ENCODE peak calls at places on chromosomes 6 and 20, in six cellular contexts. One of them, this sample, is unnamed.

GRCh38 chr20:56628015-56628872 is 862 bp upstream of the TFAP2C start:
- DNase-seq in A549: peak
- DNase-seq in HL-60: no peak
- DNase-seq in GM12878: no peak
- DNase-seq in GM23338: peak
- DNase-seq in HCT116: no peak
- DNase-seq in this sample: no peak

GRCh38 chr20:25369529-25369928 is 21.1 kb downstream of the ABHD12 start:
- DNase-seq in A549: no peak
- DNase-seq in HL-60: no peak
- DNase-seq in GM12878: no peak
- DNase-seq in GM23338: no peak
- DNase-seq in HCT116: no peak
- DNase-seq in this sample: no peak

GRCh38 chr20:10672579-10673127 is 1.1 kb downstream of the JAG1 start:
- DNase-seq in A549: no peak
- DNase-seq in HL-60: peak
- DNase-seq in GM12878: no peak
- DNase-seq in GM23338: peak
- DNase-seq in HCT116: no peak
- DNase-seq in this sample: no peak

GRCh38 chr6:127725821-127726220 is 148.8 kb downstream of the C6orf58 start:
- DNase-seq in A549: no peak
- DNase-seq in HL-60: no peak
- DNase-seq in GM12878: no peak
- DNase-seq in GM23338: peak
- DNase-seq in HCT116: no peak
- DNase-seq in this sample: no peak

GRCh38 chr20:1418335-1418734 is 25.5 kb upstream of the FKBP1A start:
- DNase-seq in A549: no peak
- DNase-seq in HL-60: no peak
- DNase-seq in GM12878: no peak
- DNase-seq in GM23338: no peak
- DNase-seq in HCT116: no peak
- DNase-seq in this sample: no peak

GRCh38 chr6:52914516-52914915 is 5.0 kb upstream of the GSTA3 start:
- DNase-seq in A549: no peak
- DNase-seq in HL-60: no peak
- DNase-seq in GM12878: no peak
- DNase-seq in GM23338: no peak
- DNase-seq in HCT116: no peak
- DNase-seq in this sample: no peak

GRCh38 chr6:72348926-72349325 is 272.9 kb upstream of the KCNQ5 start:
- DNase-seq in A549: no peak
- DNase-seq in HL-60: no peak
- DNase-seq in GM12878: no peak
- DNase-seq in GM23338: no peak
- DNase-seq in HCT116: no peak
- DNase-seq in this sample: no peak

GRCh38 chr20:6426287-6426891 is 303.6 kb upstream of the FERMT1 start:
- DNase-seq in A549: no peak
- DNase-seq in HL-60: no peak
- DNase-seq in GM12878: no peak
- DNase-seq in GM23338: no peak
- DNase-seq in HCT116: no peak
- DNase-seq in this sample: no peak

GRCh38 chr20:33684533-33685327 is 1.5 kb downstream of the E2F1 start:
- DNase-seq in A549: no peak
- DNase-seq in HL-60: no peak
- DNase-seq in GM12878: no peak
- DNase-seq in GM23338: peak
- DNase-seq in HCT116: no peak
- DNase-seq in this sample: no peak

GRCh38 chr6:143368426-143368825 is 82.1 kb downstream of the ADAT2 start:
- DNase-seq in A549: peak
- DNase-seq in HL-60: peak
- DNase-seq in GM12878: peak
- DNase-seq in GM23338: no peak
- DNase-seq in HCT116: no peak
- DNase-seq in this sample: no peak

GRCh38 chr20:58989196-58989595 is 8.1 kb downstream of the NELFCD start:
- DNase-seq in A549: no peak
- DNase-seq in HL-60: no peak
- DNase-seq in GM12878: no peak
- DNase-seq in GM23338: no peak
- DNase-seq in HCT116: no peak
- DNase-seq in this sample: no peak

GRCh38 chr6:41757931-41758640 is 10.9 kb upstream of the PGC start:
- DNase-seq in A549: no peak
- DNase-seq in HL-60: no peak
- DNase-seq in GM12878: no peak
- DNase-seq in GM23338: no peak
- DNase-seq in HCT116: no peak
- DNase-seq in this sample: no peak

GRCh38 chr20:667351-668034 is 8.1 kb downstream of the SCRT2 start:
- DNase-seq in A549: peak
- DNase-seq in HL-60: no peak
- DNase-seq in GM12878: no peak
- DNase-seq in GM23338: peak
- DNase-seq in HCT116: no peak
- DNase-seq in this sample: no peak

GRCh38 chr20:32646486-32646885 is 27.3 kb downstream of the C20orf203 start:
- DNase-seq in A549: no peak
- DNase-seq in HL-60: no peak
- DNase-seq in GM12878: no peak
- DNase-seq in GM23338: no peak
- DNase-seq in HCT116: no peak
- DNase-seq in this sample: no peak

GRCh38 chr20:51285684-51286083 is 256.8 kb downstream of the NFATC2 start:
- DNase-seq in A549: no peak
- DNase-seq in HL-60: no peak
- DNase-seq in GM12878: no peak
- DNase-seq in GM23338: no peak
- DNase-seq in HCT116: no peak
- DNase-seq in this sample: no peak
- TF ChIP-seq REST in A549: no peak
- TF ChIP-seq REST in HL-60: no peak
- TF ChIP-seq REST in GM12878: no peak
- TF ChIP-seq REST in GM23338: no peak
- TF ChIP-seq REST in HCT116: no peak
- TF ChIP-seq REST in this sample: no peak

DNA sequence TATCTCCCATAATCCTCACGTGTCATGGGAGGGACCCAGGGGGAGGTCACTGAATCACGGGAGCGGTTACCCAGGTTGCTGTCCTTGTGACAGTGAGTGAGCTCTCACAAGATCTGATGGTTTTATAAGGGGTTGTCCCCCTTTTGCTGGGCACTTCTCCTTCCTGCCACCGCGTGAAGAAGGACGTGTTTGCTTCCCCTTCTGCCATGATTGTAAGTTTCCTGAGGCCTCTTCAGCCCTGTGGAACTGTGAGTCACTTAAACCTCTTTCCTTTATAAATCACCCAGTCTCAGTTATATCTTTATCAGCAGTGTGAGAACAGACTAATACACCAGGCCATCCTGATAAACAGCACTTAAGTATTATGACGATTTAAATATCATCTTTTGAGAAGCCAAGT is 8.9 kb upstream of the MRGBP start:
- DNase-seq in A549: no peak
- DNase-seq in HL-60: no peak
- DNase-seq in GM12878: no peak
- DNase-seq in GM23338: no peak
- DNase-seq in HCT116: no peak
- DNase-seq in this sample: no peak
- TF ChIP-seq CTCF in A549: no peak
- TF ChIP-seq CTCF in HL-60: no peak
- TF ChIP-seq CTCF in GM12878: no peak
- TF ChIP-seq CTCF in GM23338: no peak
- TF ChIP-seq CTCF in HCT116: no peak
- TF ChIP-seq CTCF in this sample: no peak

GRCh38 chr6:149567846-149568585 is 1.8 kb downstream of the GINM1 start:
- DNase-seq in A549: no peak
- DNase-seq in HL-60: no peak
- DNase-seq in GM12878: no peak
- DNase-seq in GM23338: no peak
- DNase-seq in HCT116: no peak
- DNase-seq in this sample: no peak

GRCh38 chr6:149563928-149564325 is 2.2 kb upstream of the GINM1 start:
- DNase-seq in A549: no peak
- DNase-seq in HL-60: no peak
- DNase-seq in GM12878: no peak
- DNase-seq in GM23338: no peak
- DNase-seq in HCT116: no peak
- DNase-seq in this sample: no peak

GRCh38 chr6:149567194-149567586 is 1.0 kb downstream of the GINM1 start:
- DNase-seq in A549: no peak
- DNase-seq in HL-60: no peak
- DNase-seq in GM12878: no peak
- DNase-seq in GM23338: no peak
- DNase-seq in HCT116: no peak
- DNase-seq in this sample: no peak

GRCh38 chr6:149565539-149566371 is 420 bp upstream of the GINM1 start:
- DNase-seq in A549: peak
- DNase-seq in HL-60: peak
- DNase-seq in GM12878: peak
- DNase-seq in GM23338: peak
- DNase-seq in HCT116: peak
- DNase-seq in this sample: peak

DNA sequence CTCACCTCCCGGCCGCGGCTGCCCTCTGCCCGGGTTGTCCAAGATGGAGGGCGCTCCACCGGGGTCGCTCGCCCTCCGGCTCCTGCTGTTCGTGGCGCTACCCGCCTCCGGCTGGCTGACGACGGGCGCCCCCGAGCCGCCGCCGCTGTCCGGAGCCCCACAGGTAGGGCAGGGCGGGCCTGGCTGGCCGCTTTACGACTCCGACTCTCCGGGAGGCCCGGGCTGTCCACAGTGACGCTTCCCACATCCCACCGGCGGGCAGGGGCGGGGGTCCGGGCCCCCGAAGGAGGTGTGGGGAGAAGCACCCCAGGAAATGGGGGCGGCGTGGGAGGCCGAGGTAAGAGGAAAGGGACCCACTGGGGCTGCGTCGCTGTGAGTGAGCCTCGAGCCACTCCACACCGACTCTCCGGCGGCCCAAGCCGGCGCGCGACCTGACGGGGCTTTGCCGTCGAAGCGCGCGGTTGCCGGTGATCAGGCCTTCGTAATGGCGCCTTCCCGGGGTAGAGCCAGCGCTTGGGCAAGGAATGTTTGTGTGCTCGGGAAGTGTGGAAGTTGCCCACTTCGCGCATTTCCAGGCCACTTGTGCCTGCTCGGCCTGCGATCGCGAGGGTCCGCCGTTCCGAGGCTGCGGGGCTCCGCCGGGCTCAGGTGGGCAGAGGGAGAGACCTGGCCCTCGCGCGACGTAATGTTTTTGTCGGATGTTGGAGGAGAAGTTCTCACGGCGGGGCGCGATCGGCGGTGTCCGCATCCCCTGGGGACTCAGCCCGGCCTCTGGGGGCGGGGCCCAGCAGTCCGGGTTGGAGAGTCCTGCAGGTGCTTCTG is at the start of gene GINM1:
- DNase-seq in A549: peak
- DNase-seq in HL-60: no peak
- DNase-seq in GM12878: no peak
- DNase-seq in GM23338: peak
- DNase-seq in HCT116: no peak
- DNase-seq in this sample: no peak
- TF ChIP-seq REST in A549: no peak
- TF ChIP-seq REST in HL-60: no peak
- TF ChIP-seq REST in GM12878: no peak
- TF ChIP-seq REST in GM23338: no peak
- TF ChIP-seq REST in HCT116: no peak
- TF ChIP-seq REST in this sample: no peak

GRCh38 chr6:403659-404655 is 12.4 kb downstream of the IRF4 start:
- DNase-seq in A549: no peak
- DNase-seq in HL-60: no peak
- DNase-seq in GM12878: no peak
- DNase-seq in GM23338: no peak
- DNase-seq in HCT116: no peak
- DNase-seq in this sample: no peak
- TF ChIP-seq CTCF in A549: no peak
- TF ChIP-seq CTCF in HL-60: no peak
- TF ChIP-seq CTCF in GM12878: no peak
- TF ChIP-seq CTCF in GM23338: no peak
- TF ChIP-seq CTCF in HCT116: no peak
- TF ChIP-seq CTCF in this sample: no peak

GRCh38 chr20:17956099-17956685 is 12.4 kb downstream of the SNX5 start:
- DNase-seq in A549: no peak
- DNase-seq in HL-60: no peak
- DNase-seq in GM12878: no peak
- DNase-seq in GM23338: no peak
- DNase-seq in HCT116: no peak
- DNase-seq in this sample: no peak

GRCh38 chr20:17959257-17959627 is 9.4 kb downstream of the SNX5 start:
- DNase-seq in A549: no peak
- DNase-seq in HL-60: no peak
- DNase-seq in GM12878: no peak
- DNase-seq in GM23338: no peak
- DNase-seq in HCT116: no peak
- DNase-seq in this sample: no peak

GRCh38 chr20:17958326-17959256 is 10.0 kb downstream of the SNX5 start:
- DNase-seq in A549: no peak
- DNase-seq in HL-60: no peak
- DNase-seq in GM12878: no peak
- DNase-seq in GM23338: peak
- DNase-seq in HCT116: no peak
- DNase-seq in this sample: no peak

GRCh38 chr20:17955302-17955701 is 13.3 kb downstream of the SNX5 start:
- DNase-seq in A549: no peak
- DNase-seq in HL-60: no peak
- DNase-seq in GM12878: no peak
- DNase-seq in GM23338: no peak
- DNase-seq in HCT116: no peak
- DNase-seq in this sample: no peak

DNA sequence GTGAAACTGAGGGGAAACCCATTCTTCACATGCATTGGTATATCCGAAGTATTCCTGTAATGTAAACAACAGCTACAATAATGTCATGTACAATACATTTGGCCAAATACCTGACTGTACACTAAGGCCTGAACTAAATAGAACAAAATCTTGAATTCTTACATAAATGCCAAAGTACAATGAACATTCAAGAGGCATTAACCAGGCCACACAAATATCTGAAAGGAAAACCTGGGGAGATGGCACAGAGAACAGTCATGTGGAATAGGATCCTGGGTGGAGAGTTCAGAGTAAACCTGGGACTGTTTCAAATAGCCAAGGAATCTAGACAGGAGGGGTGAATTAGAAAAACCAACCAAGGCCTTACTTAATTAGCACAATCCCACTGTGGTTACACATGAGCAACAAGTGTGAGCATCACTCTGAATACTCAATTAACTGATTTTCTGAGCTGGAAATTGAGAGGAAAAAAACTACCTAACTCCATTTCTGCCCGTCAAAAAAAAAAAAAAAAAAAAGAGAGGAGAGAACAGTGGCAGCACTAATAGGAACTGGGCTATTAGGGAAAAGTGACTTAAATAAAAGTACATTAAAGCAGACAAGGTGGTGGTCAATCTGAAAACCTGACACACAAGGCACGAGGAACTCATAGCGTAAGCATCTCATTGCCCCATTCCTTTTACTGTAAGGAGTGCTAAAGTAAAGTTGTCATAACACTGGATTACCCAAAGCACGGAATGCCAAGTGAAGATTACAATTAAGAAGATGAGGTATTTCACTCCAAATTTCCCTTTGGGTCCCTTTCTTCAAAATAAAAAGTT is 10.9 kb downstream of the SNX5 start:
- DNase-seq in A549: no peak
- DNase-seq in HL-60: no peak
- DNase-seq in GM12878: no peak
- DNase-seq in GM23338: no peak
- DNase-seq in HCT116: no peak
- DNase-seq in this sample: no peak
- TF ChIP-seq REST in A549: no peak
- TF ChIP-seq REST in HL-60: no peak
- TF ChIP-seq REST in GM12878: no peak
- TF ChIP-seq REST in GM23338: no peak
- TF ChIP-seq REST in HCT116: no peak
- TF ChIP-seq REST in this sample: no peak